ENCODE peak calls at places on chromosomes 2 and 18, in four cellular contexts. L is K562, P is GM12878, B is HepG2. A is an unnamed sample.

GRCh38 chr2:1593371-1594205 is 150.7 kb downstream of the PXDN start:
- DNase-seq in L (no peak), B (no peak), P (no peak), A (peak; percentile 15)

GRCh38 chr2:65528241-65528574 is 95.8 kb upstream of the SPRED2 start:
- DNase-seq in L (no peak), P (no peak), B (no peak), A (no peak)

GRCh38 chr2:109411648-109412325 is 202.0 kb downstream of the SEPTIN10 start:
- DNase-seq in L (no peak), P (no peak), B (no peak), A (no peak)

GRCh38 chr18:9474103-9474982 is 970 bp upstream of the RALBP1 start:
- DNase-seq in L (no peak), P (no peak), B (peak; percentile 66), A (peak; percentile 52)

GRCh38 chr2:236403125-236403524 is 138.9 kb upstream of the ASB18 start:
- DNase-seq in B (no peak), P (no peak), L (no peak), A (no peak)

GRCh38 chr2:45860136-45861106 is 208.9 kb downstream of the PRKCE start:
- DNase-seq in L (no peak), B (peak; percentile 16), P (no peak), A (no peak)

GRCh38 chr2:234076451-234076850 is 25.9 kb downstream of the SPP2 start:
- DNase-seq in P (no peak), B (peak; percentile 16), L (no peak), A (no peak)

GRCh38 chr2:69149631-69150215 is 136.7 kb downstream of the ANTXR1 start:
- DNase-seq in L (no peak), B (no peak), P (no peak), A (peak; percentile 27)

GRCh38 chr18:7584646-7585271 is 17.6 kb downstream of the PTPRM start:
- DNase-seq in L (no peak), B (no peak), P (no peak), A (no peak)
- TF ChIP-seq POLR2AphosphoS2 in L (no peak), B (no peak), P (no peak), A (no peak)

DNA sequence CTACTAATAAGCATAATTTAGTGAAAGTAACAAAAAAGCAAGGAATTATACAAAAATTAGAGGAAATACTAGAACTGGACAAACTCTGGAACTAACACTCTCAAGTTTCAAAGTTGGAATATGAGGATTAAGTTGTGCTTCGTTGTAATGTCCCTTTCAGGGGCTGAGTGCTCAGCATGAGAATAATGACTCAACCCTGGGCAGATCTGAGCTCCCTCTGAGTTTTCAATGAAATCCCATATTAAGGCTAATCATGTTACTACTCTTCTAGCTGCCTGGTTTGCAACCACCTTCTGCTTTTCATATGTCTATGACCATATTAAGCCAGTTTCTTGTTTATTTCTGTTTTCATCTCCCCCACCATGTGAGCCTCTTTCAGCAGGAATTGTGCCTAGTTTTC is 274.9 kb upstream of the LRRTM4 start:
- DNase-seq in B (no peak), P (no peak), L (no peak), A (no peak)
- TF ChIP-seq POLR2AphosphoS2 in B (no peak), P (no peak), L (no peak), A (no peak)

GRCh38 chr2:72236445-72237067 is 88.9 kb upstream of the CYP26B1 start:
- DNase-seq in B (no peak), P (no peak), L (no peak), A (no peak)

GRCh38 chr2:72233211-72233610 is 85.5 kb upstream of the CYP26B1 start:
- DNase-seq in B (no peak), L (no peak), P (no peak), A (no peak)

GRCh38 chr2:72237549-72237948 is 89.9 kb upstream of the CYP26B1 start:
- DNase-seq in P (no peak), L (no peak), B (no peak), A (no peak)

GRCh38 chr2:72235497-72236413 is 88.1 kb upstream of the CYP26B1 start:
- DNase-seq in P (no peak), L (no peak), B (no peak), A (no peak)
- TF ChIP-seq POLR2AphosphoS2 in P (no peak), L (no peak), B (no peak), A (no peak)

GRCh38 chr2:12032421-12032820 is 286.0 kb downstream of the LPIN1 start:
- DNase-seq in L (no peak), P (peak; percentile 71), B (no peak), A (no peak)
- TF ChIP-seq POLR2AphosphoS2 in L (no peak), P (no peak), B (no peak), A (no peak)

DNA sequence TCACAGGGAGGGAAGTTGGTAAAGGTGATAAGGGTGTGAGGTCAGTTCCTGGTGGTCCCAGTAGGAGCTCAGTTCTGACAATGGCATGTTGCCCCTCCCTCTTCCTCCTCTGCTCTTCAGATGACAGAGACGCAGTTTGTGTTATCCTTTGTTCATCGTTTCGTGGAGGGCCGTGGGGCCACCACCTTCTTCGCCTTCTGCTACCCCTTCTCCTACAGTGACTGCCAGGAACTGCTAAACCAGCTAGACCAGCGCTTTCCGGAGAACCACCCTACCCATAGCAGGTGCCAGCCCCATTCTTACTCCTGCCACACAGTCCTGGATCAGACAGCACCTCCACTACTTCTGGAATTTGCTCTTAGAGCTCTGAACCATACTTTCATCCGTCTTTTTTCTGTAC is 2.3 kb downstream of the AGBL5 start:
- DNase-seq in B (no peak), L (no peak), P (no peak), A (no peak)
- TF ChIP-seq POLR2AphosphoS2 in B (no peak), L (no peak), P (no peak), A (no peak)

DNA sequence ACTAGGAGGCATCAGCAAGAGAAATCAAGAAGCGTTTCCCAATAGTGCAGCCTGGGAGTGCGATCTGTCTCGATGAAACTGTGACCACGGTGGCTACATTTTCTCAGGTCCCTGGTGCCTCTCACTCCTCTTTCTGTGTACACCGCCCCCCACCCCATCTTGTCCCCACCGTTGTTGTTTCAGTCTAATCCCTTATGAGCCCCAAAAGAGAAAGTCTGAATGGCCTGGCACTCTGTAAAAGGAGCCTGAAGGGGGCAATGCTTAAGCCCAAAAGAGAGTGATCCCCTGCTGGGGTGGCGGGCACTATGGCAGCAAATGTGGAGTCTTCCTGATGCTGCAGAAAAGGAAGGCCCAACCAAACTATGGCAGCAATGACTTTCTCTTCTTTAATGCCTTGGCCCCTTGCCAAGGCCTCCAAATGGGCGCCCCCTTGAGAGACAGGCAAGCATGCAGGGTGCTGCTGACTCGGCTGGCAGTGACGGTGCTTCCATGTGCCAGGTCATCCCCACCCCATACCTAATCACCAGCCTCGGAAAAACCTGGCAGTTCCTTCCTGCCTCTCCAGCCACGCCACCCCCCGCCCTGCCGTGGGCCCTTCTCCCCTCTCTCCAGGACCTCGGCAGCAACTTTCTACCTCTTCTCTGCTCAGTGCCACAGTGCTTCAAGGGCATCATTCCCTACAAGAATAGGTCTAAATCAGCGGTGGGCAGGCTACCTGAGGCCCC is 123.0 kb downstream of the CYP26B1 start:
- DNase-seq in P (no peak), L (peak; percentile 8), B (no peak), A (no peak)
- TF ChIP-seq POLR2AphosphoS2 in P (no peak), L (no peak), B (no peak), A (no peak)

GRCh38 chr18:27843783-27844415 is 333.0 kb downstream of the CDH2 start:
- DNase-seq in P (no peak), B (no peak), L (no peak), A (no peak)
- TF ChIP-seq POLR2AphosphoS2 in P (no peak), B (no peak), L (no peak), A (no peak)

GRCh38 chr2:144088863-144089262 is 431.1 kb downstream of the ZEB2 start:
- DNase-seq in L (no peak), B (no peak), P (no peak), A (no peak)
- TF ChIP-seq POLR2AphosphoS2 in L (no peak), B (no peak), P (no peak), A (no peak)

DNA sequence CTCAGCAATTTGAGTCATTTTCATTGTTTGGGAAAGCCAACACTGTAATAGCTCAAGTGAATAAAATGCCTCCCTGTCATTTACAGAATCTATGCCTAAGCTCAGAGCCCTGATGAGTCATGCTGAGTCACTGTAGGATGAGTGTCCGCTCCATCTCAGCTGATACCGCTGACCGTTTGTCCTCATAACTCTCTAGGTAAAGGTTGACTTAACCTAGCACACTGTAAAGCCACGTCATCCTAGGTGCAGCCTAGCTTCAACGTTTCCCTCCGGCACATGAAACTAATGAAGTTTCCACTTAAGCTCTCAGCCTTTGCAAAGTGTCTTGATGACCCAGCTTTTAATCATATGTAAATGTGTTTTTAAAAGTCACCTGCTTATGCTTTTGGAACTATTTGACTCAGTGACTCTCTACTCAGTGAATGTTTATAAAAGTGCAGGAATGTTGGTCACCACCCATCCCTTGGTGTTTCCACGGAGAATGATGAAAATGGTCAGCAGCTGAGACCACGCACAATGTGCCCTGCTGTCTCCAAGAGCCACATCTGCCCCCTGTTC is 154.0 kb downstream of the PMAIP1 start:
- DNase-seq in B (peak; percentile 60), P (peak; percentile 8), L (peak; percentile 94), A (peak; percentile 94)
- TF ChIP-seq POLR2AphosphoS2 in B (no peak), P (no peak), L (no peak), A (no peak)

A was measured in A549.